ENCODE peak calls at places on chromosomes 13 and 19, in four cellular contexts. B, V, S and C are unnamed samples.

GRCh38 chr13:30959678-30960077 is 27.2 kb downstream of the TEX26 start:
- DNase-seq in B (no peak), V (no peak), S (no peak), C (no peak)

GRCh38 chr19:47225746-47226425 is 5.1 kb downstream of the BBC3 start:
- DNase-seq in B (peak), V (peak), S (peak), C (peak)

GRCh38 chr19:38206928-38207327 is 17.1 kb downstream of the DPF1 start:
- DNase-seq in B (no peak), V (no peak), S (no peak), C (no peak)

GRCh38 chr19:33458807-33459206 is 62.8 kb downstream of the PEPD start:
- DNase-seq in B (no peak), V (no peak), S (no peak), C (peak)

GRCh38 chr19:30671622-30672051 is 299.5 kb downstream of the ZNF536 start:
- DNase-seq in B (peak), V (no peak), S (peak), C (no peak)

GRCh38 chr13:112857914-112858490 is 111.0 kb upstream of the MCF2L start:
- DNase-seq in B (no peak), V (no peak), S (no peak), C (no peak)

GRCh38 chr13:69425235-69425634 is 682.4 kb upstream of the ATXN8OS start:
- DNase-seq in B (no peak), V (no peak), S (no peak), C (no peak)

GRCh38 chr13:22114630-22115311 is 443.9 kb downstream of the FGF9 start:
- DNase-seq in B (no peak), V (no peak), S (no peak), C (no peak)

GRCh38 chr13:109700176-109700575 is 86.2 kb downstream of the IRS2 start:
- DNase-seq in B (peak), V (no peak), S (peak), C (no peak)

GRCh38 chr13:100392709-100393630 is 195.6 kb downstream of the GGACT start:
- DNase-seq in B (peak), V (peak), S (peak), C (peak)

GRCh38 chr13:80199067-80199466 is 141.9 kb downstream of the SPRY2 start:
- DNase-seq in B (no peak), V (no peak), S (no peak), C (no peak)

GRCh38 chr13:101490400-101491015 is 38.0 kb downstream of the ITGBL1 start:
- DNase-seq in B (no peak), V (no peak), S (no peak), C (no peak)
- H3K27ac ChIP-seq in B (no peak), V (no peak), S (no peak), C (no peak)

GRCh38 chr19:1131718-1132552 is 28.1 kb downstream of the GPX4 start:
- DNase-seq in B (peak), V (peak), S (peak), C (peak)
- TF ChIP-seq CTCF in B (no peak), V (no peak), S (peak), C (no peak)

GRCh38 chr19:57709616-57710015 is 612 bp upstream of the ZNF154 start:
- DNase-seq in B (no peak), V (no peak), S (no peak), C (no peak)
- H3K4me3 ChIP-seq in B (no peak), V (no peak), S (no peak), C (peak)

DNA sequence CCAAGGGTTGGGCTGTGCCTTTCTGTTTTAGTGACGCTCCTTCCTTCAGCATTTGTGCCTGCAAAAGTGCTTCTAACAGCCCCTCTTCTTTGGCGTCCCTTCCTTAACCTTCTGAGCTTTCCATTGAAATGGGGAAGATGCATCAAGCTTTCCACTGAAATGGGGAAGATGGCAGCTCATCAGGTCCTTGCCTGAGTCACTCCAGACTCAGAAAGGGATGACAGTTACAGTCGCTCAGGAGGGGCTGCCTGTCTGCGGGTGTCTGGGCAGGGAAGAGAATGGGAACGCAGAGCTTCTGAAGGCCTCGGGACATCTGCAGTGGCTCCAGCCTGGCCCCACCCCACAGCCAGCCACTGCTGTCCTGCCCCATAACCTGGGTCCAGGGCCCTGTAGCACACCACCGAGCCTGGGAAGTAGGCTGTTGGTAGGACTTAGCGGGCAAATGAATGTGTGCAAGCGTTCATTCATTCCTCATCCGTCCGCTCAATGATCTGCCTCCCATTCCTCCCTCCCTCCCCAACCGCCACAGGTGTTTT is 9.8 kb downstream of the AP1M1 start:
- DNase-seq in B (no peak), V (no peak), S (no peak), C (no peak)
- H3K27ac ChIP-seq in B (no peak), V (no peak), S (no peak), C (no peak)